ENCODE peak calls at places on chromosome 13, in four cellular contexts. E is thoracic aorta; J is stimulated activated naive CD4-positive, alpha-beta T cell; W is nucleus accumbens. X is an unnamed sample.

GRCh38 chr13:112448621-112449544 is 72.7 kb downstream of the SPACA7 start:
- DNase-seq in W (no peak), E (no peak), J (no peak), X (no peak)

GRCh38 chr13:42041684-42042035 is 6.8 kb upstream of the DGKH start:
- DNase-seq in W (peak), J (no peak), E (peak), X (no peak)

GRCh38 chr13:24254151-24254810 is 55.1 kb upstream of the C1QTNF9 start:
- DNase-seq in W (no peak), J (peak), E (no peak), X (peak)

GRCh38 chr13:52617070-52618060 is 24.9 kb upstream of the HNRNPA1L2 start:
- DNase-seq in J (peak), W (peak), E (peak), X (peak)

GRCh38 chr13:43822969-43823368 is 36.2 kb upstream of the ENOX1 start:
- DNase-seq in J (no peak), W (no peak), E (no peak), X (no peak)

GRCh38 chr13:101449971-101450748 is 2.3 kb upstream of the ITGBL1 start:
- DNase-seq in W (no peak), J (no peak), E (no peak), X (no peak)

GRCh38 chr13:112027250-112027649 is 39.7 kb upstream of the SOX1 start:
- DNase-seq in J (no peak), W (no peak), E (no peak), X (no peak)

GRCh38 chr13:27403252-27403678 is 21.2 kb upstream of the GTF3A start:
- DNase-seq in W (no peak), E (no peak), J (no peak), X (no peak)

GRCh38 chr13:35953537-35954206 is 177.5 kb downstream of the DCLK1 start:
- DNase-seq in E (peak), J (no peak), W (peak), X (no peak)

GRCh38 chr13:32824671-32825070 is 191.6 kb upstream of the KL start:
- DNase-seq in J (no peak), W (no peak), E (no peak), X (no peak)

GRCh38 chr13:114130131-114130707 is 2.2 kb downstream of the RASA3 start:
- DNase-seq in W (no peak), J (no peak), E (no peak), X (no peak)

GRCh38 chr13:51071493-51071892 is 39.6 kb downstream of the C13orf42 start:
- DNase-seq in W (no peak), E (no peak), J (no peak), X (no peak)

GRCh38 chr13:23632741-23633140 is 62.5 kb downstream of the TNFRSF19 start:
- DNase-seq in W (no peak), E (no peak), J (no peak), X (no peak)

GRCh38 chr13:27966641-27967202 is 2.4 kb downstream of the CDX2 start:
- DNase-seq in J (no peak), W (no peak), E (no peak), X (no peak)

GRCh38 chr13:44312898-44313551 is 60.6 kb upstream of the SERP2 start:
- DNase-seq in E (no peak), W (no peak), J (no peak), X (no peak)

GRCh38 chr13:104171132-104171531 is 1104.9 kb upstream of the SLC10A2 start:
- DNase-seq in E (no peak), W (no peak), J (no peak), X (no peak)

GRCh38 chr13:62779146-62779545 is 1363.5 kb upstream of the PCDH20 start:
- DNase-seq in W (no peak), J (no peak), E (no peak), X (no peak)

GRCh38 chr13:113595131-113595530 is 10.6 kb downstream of the TFDP1 start:
- DNase-seq in E (no peak), W (no peak), J (no peak), X (no peak)